ENCODE peak calls at places on chromosomes 3 and 15, in ten cellular contexts. D, P, C, I, J, A, T, N, O and Y are unnamed samples. For H3K36me3, the result is how much of the 10 kb centered on the place peaks cover.

GRCh38 chr3:50347187-50347813 is 1.8 kb upstream of the ZMYND10 start:
- DNase-seq in D (peak), P (peak), C (peak), I (peak), J (peak), A (no peak), T (peak), N (no peak), O (no peak), Y (no peak)

GRCh38 chr15:86691091-86691490 is 611.4 kb downstream of the AGBL1 start:
- DNase-seq in D (no peak), P (no peak), C (peak), I (no peak), J (no peak), A (no peak), T (no peak), N (no peak), O (no peak), Y (no peak)

GRCh38 chr3:194973366-194974000 is 287.8 kb downstream of the FAM43A start:
- DNase-seq in D (no peak), P (no peak), C (no peak), I (peak), J (no peak), A (no peak), T (no peak), N (no peak), O (peak), Y (no peak)

GRCh38 chr3:36701903-36702374 is 62.4 kb downstream of the DCLK3 start:
- DNase-seq in D (peak), P (no peak), C (no peak), I (no peak), J (no peak), A (no peak), T (no peak), N (peak), O (peak), Y (no peak)

GRCh38 chr15:85044251-85044853 is 62.7 kb downstream of the PDE8A start:
- DNase-seq in D (peak), P (peak), C (peak), I (peak), J (peak), A (peak), T (peak), N (peak), O (no peak), Y (no peak)

GRCh38 chr3:195147649-195148121 is 123.3 kb downstream of the XXYLT1 start:
- DNase-seq in D (peak), P (no peak), C (no peak), I (peak), J (peak), A (no peak), T (peak), N (peak), O (no peak), Y (no peak)

GRCh38 chr15:62362608-62363007 is 197.5 kb upstream of the C2CD4B start:
- DNase-seq in D (no peak), P (no peak), C (no peak), I (no peak), J (no peak), A (no peak), T (no peak), N (no peak), O (no peak), Y (no peak)

GRCh38 chr3:179036626-179037300 is 34.8 kb downstream of the ZMAT3 start:
- DNase-seq in D (no peak), P (no peak), C (no peak), I (no peak), J (no peak), A (no peak), T (no peak), N (no peak), O (no peak), Y (no peak)

GRCh38 chr3:173993299-173993698 is 595.8 kb downstream of the NLGN1 start:
- DNase-seq in D (peak), P (peak), C (peak), I (no peak), J (no peak), A (peak), T (no peak), N (no peak), O (no peak), Y (no peak)

GRCh38 chr3:69300296-69300695 is 85.6 kb downstream of the FRMD4B start:
- DNase-seq in D (no peak), P (no peak), C (no peak), I (no peak), J (no peak), A (no peak), T (no peak), N (no peak), O (no peak), Y (no peak)

GRCh38 chr15:50726315-50726714 is 39.2 kb downstream of the SPPL2A start:
- DNase-seq in D (no peak), P (no peak), C (no peak), I (no peak), J (no peak), A (no peak), T (no peak), N (no peak), O (no peak), Y (no peak)
- H3K36me3 ChIP-seq in D (under half), P (under half), C (under half), I (under half), J (half or more), A (under half), T (half or more), N (under half), O (half or more), Y (half or more)

DNA sequence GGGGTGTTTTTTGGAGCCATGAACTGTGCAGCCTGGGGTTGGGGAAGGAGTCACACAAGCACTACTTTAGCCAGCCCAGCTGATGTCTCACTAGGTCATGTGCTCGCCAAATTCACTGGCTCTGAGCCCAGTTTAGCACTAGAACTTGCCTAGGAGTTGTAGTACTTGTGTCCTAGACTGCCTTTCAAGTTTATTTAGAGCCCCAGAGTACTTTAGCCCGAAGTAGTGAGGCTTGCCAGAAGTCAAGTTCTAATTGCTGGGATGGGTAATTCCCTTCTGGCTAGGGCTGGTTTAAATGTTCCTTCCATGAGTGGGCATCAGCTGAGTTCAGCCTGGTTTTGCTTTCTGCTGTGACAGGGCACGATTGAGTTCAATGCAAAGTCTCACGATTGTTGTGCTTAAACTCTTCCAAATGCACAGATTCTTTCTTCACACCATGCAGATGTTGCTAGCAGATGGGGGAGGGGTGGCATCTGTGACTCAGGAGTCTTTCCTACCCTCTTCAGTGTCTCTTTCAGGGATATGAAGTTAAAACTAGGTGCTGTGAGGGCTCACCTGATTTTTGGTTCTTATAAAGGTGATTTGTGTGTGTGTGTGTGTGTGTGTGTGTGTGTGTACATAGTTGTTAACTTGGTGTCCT is 228.2 kb upstream of the ZPLD1 start:
- DNase-seq in D (peak), P (no peak), C (peak), I (peak), J (peak), A (no peak), T (peak), N (no peak), O (peak), Y (peak)
- TF ChIP-seq POLR2AphosphoS5 in D (no peak), P (no peak), C (no peak), I (peak), J (no peak), A (no peak), T (no peak), N (no peak), O (peak), Y (no peak)

DNA sequence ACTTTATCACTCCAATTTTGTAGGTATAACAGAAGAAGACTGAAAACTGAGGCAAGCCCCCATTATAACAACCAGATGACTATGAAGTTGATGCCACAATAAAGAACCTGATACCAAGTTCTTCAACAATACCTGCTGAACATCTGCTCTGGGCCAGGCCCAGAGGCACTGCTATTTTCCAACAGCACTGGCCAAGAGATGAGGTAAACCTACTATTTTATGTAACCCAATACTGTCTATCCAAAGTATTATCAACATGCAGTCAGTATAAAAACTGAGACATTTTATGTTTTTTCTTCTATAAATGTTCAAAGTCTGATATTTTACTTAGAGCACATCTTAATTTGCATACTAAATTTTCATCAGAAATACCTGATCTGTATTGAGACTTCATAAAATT is 6.1 kb downstream of the SPG11 start:
- DNase-seq in D (no peak), P (no peak), C (no peak), I (no peak), J (no peak), A (no peak), T (no peak), N (no peak), O (no peak), Y (no peak)
- H3K36me3 ChIP-seq in D (under half), P (under half), C (under half), I (under half), J (half or more), A (under half), T (half or more), N (under half), O (half or more), Y (half or more)

DNA sequence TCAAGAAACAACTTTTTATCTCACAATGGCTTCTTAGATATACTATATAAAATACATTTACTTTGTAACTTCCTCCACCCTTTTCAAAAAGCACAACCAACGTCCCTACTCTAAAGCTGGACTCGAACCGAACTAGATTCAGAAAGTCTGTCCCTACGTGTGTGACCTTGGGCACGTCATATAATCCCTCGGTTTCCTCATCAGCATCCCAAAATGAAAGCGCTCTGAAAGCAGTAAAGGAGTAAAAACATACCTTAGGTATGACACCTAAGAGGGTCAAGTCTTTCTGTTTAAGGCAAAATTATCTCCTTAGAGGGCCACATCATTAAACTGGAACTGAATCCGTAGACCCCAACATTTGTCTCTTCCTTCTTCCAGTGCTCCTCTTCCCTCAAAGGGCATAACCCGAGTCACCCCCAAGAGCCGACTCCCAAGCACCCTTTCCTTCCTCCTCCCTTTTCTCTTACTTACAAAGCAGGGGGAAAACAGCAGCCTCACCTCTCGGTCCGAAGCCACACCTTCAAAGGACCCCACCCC is 663 bp downstream of the PDCD10 start:
- DNase-seq in D (no peak), P (peak), C (no peak), I (no peak), J (no peak), A (no peak), T (no peak), N (no peak), O (no peak), Y (no peak)
- TF ChIP-seq POLR2AphosphoS5 in D (no peak), P (no peak), C (no peak), I (no peak), J (no peak), A (no peak), T (no peak), N (no peak), O (no peak), Y (no peak)